ENCODE peak calls at places on chromosomes 5 and 9, in six cellular contexts. M is mesenchymal stem cell, U is neuronal stem cell, D is H9, F is IMR-90, Z is H1. P is an unnamed sample.

GRCh38 chr5:150590979-150591411 is 49.5 kb upstream of the SYNPO start:
- DNase-seq in U (peak), M (no peak), Z (no peak), D (no peak), F (no peak), P (peak)

GRCh38 chr5:92222449-92222848 is 839.3 kb upstream of the ARRDC3 start:
- DNase-seq in Z (no peak), F (peak), M (no peak), D (peak), U (no peak), P (peak)

GRCh38 chr5:132468665-132469379 is 21.8 kb downstream of the IRF1 start:
- DNase-seq in D (no peak), Z (no peak), M (no peak), U (no peak), F (peak), P (no peak)

GRCh38 chr5:98433673-98434072 is 339.8 kb upstream of the RGMB start:
- DNase-seq in D (no peak), U (no peak), M (no peak), Z (no peak), F (peak), P (no peak)

GRCh38 chr9:70639853-70640814 is 225.7 kb upstream of the KLF9 start:
- DNase-seq in U (peak), D (no peak), M (peak), Z (no peak), F (peak), P (peak)

GRCh38 chr5:140041492-140042421 is 1.3 kb downstream of the NRG2 start:
- DNase-seq in F (peak), D (peak), U (no peak), Z (peak), M (peak), P (peak)

GRCh38 chr5:172494630-172495505 is 40.5 kb upstream of the SH3PXD2B start:
- DNase-seq in F (no peak), Z (peak), M (no peak), D (peak), U (no peak), P (no peak)

GRCh38 chr9:81772144-81772543 is 82.8 kb upstream of the TLE1 start:
- DNase-seq in Z (no peak), F (peak), M (peak), D (no peak), U (no peak), P (peak)

GRCh38 chr5:160496784-160497183 is 75.1 kb downstream of the PTTG1 start:
- DNase-seq in D (no peak), Z (no peak), M (no peak), F (peak), U (no peak), P (no peak)

GRCh38 chr5:94218374-94218773 is 400.0 kb downstream of the KIAA0825 start:
- DNase-seq in M (peak), D (no peak), F (peak), Z (no peak), U (no peak), P (peak)

GRCh38 chr5:94217745-94218144 is 400.7 kb downstream of the KIAA0825 start:
- DNase-seq in M (no peak), D (no peak), F (no peak), U (no peak), Z (no peak), P (no peak)

GRCh38 chr5:94217216-94217615 is 401.2 kb downstream of the KIAA0825 start:
- DNase-seq in U (no peak), M (peak), Z (no peak), F (peak), D (no peak), P (no peak)
- H3K9ac ChIP-seq in U (no peak), M (no peak), Z (no peak), F (no peak), D (no peak), P (no peak)

GRCh38 chr5:109907751-109908150 is 218.0 kb downstream of the MAN2A1 start:
- DNase-seq in U (no peak), D (no peak), M (peak), Z (no peak), F (peak), P (peak)

GRCh38 chr5:109914906-109915305 is 225.2 kb downstream of the MAN2A1 start:
- DNase-seq in F (no peak), M (no peak), U (no peak), D (no peak), Z (no peak), P (no peak)

GRCh38 chr5:109907189-109907588 is 217.5 kb downstream of the MAN2A1 start:
- DNase-seq in Z (no peak), F (no peak), M (peak), U (no peak), D (no peak), P (peak)

GRCh38 chr5:109910874-109911273 is 221.1 kb downstream of the MAN2A1 start:
- DNase-seq in M (no peak), Z (no peak), F (no peak), D (no peak), U (no peak), P (no peak)

GRCh38 chr5:109911731-109912130 is 222.0 kb downstream of the MAN2A1 start:
- DNase-seq in U (no peak), D (no peak), M (peak), F (peak), Z (no peak), P (no peak)
- H2AK5ac ChIP-seq in U (no peak), D (no peak), M (no peak), F (no peak), Z (no peak), P (no peak)

GRCh38 chr9:93216072-93216364 is 32.1 kb downstream of the WNK2 start:
- DNase-seq in F (no peak), M (no peak), U (no peak), D (no peak), Z (no peak), P (no peak)

GRCh38 chr9:93218671-93219420 is 34.9 kb downstream of the WNK2 start:
- DNase-seq in U (no peak), Z (no peak), D (no peak), F (no peak), M (no peak), P (no peak)

GRCh38 chr9:93219692-93220091 is 35.8 kb downstream of the WNK2 start:
- DNase-seq in M (no peak), D (no peak), U (no peak), Z (no peak), F (no peak), P (no peak)

GRCh38 chr9:93218161-93218560 is 34.2 kb downstream of the WNK2 start:
- DNase-seq in Z (no peak), M (no peak), D (no peak), U (no peak), F (no peak), P (no peak)

DNA sequence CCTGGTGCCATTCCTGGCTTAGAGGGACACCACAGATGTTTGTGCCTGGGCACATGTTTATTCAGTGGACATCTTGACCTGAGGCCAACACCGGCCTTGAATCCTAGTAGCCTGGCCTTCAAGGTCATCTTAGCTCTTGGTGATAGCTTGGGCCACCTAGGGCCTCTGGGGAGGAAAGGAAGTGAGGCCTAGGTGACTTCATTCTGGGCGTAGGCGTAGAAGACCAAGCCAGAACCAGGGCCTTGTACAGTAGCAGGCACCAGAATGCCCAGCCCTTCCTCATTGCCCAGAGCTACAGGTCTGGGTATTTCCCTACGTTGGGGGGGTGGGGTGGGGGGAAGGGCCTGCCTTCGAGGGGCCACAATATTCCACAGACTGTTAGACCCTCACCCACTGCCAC is 33.8 kb downstream of the WNK2 start:
- DNase-seq in F (no peak), D (no peak), Z (no peak), U (no peak), M (no peak), P (no peak)
- H2BK15ac ChIP-seq in F (no peak), D (no peak), Z (no peak), U (no peak), M (no peak), P (no peak)

GRCh38 chr9:92720209-92720765 is 44.3 kb downstream of the BICD2 start:
- DNase-seq in D (no peak), F (no peak), U (no peak), Z (peak), M (no peak), P (no peak)

GRCh38 chr9:92721548-92721947 is 43.1 kb downstream of the BICD2 start:
- DNase-seq in F (no peak), D (no peak), U (no peak), Z (peak), M (no peak), P (no peak)

GRCh38 chr9:92719028-92719647 is 45.5 kb downstream of the BICD2 start:
- DNase-seq in U (no peak), Z (peak), M (no peak), D (no peak), F (no peak), P (no peak)

GRCh38 chr9:92722386-92723298 is 42.0 kb downstream of the BICD2 start:
- DNase-seq in U (no peak), D (no peak), F (no peak), M (no peak), Z (peak), P (no peak)

GRCh38 chr9:92720807-92721535 is 43.7 kb downstream of the BICD2 start:
- DNase-seq in Z (no peak), D (no peak), F (no peak), U (no peak), M (no peak), P (no peak)
- H3K9ac ChIP-seq in Z (no peak), D (no peak), F (no peak), U (no peak), M (no peak), P (no peak)

GRCh38 chr9:128552153-128552743 is at the start of gene SPTAN1:
- DNase-seq in Z (peak), M (peak), F (peak), U (peak), D (peak), P (peak)
- H2AK5ac ChIP-seq in Z (no peak), M (peak), F (peak), U (no peak), D (no peak), P (no peak)

GRCh38 chr5:133658327-133658726 is 46.0 kb upstream of the FSTL4 start:
- DNase-seq in Z (no peak), F (no peak), U (no peak), M (no peak), D (no peak), P (no peak)

GRCh38 chr5:133652951-133653601 is 40.7 kb upstream of the FSTL4 start:
- DNase-seq in F (no peak), U (no peak), D (no peak), M (no peak), Z (no peak), P (no peak)

GRCh38 chr5:133655966-133656365 is 43.6 kb upstream of the FSTL4 start:
- DNase-seq in Z (no peak), U (no peak), M (no peak), F (no peak), D (no peak), P (no peak)

GRCh38 chr5:133657036-133657435 is 44.7 kb upstream of the FSTL4 start:
- DNase-seq in M (no peak), U (no peak), F (no peak), Z (no peak), D (no peak), P (no peak)

DNA sequence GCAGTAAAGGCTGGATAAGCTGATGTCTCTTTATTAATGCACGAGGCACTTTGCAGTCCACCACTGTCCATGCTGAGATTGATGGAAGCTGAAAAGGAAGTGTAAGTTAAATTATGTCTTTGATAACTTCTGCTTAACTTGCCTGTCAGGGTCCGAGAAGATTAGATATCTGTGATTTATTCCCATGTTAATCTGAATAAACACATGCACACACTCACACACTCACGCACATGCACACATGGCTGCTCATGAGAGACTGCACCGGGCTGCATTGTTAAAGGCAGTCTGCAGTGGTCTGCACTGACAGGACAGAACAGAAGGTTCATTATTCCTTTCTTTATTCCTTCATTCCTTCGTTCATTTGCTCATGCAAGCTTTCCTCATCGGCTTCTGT is 41.3 kb upstream of the FSTL4 start:
- DNase-seq in Z (no peak), F (no peak), M (no peak), U (no peak), D (no peak), P (no peak)
- H2BK15ac ChIP-seq in Z (no peak), F (no peak), M (no peak), U (no peak), D (no peak), P (no peak)

GRCh38 chr5:75275147-75275546 is 38.5 kb upstream of the ANKRD31 start:
- DNase-seq in Z (no peak), U (no peak), D (no peak), F (no peak), M (no peak), P (no peak)
- H3K9ac ChIP-seq in Z (no peak), U (no peak), D (no peak), F (no peak), M (no peak), P (no peak)

GRCh38 chr5:124660229-124661093 is 86.0 kb downstream of the ZNF608 start:
- DNase-seq in M (no peak), Z (no peak), D (no peak), F (no peak), U (no peak), P (peak)
- H2AK5ac ChIP-seq in M (peak), Z (peak), D (no peak), F (peak), U (peak), P (no peak)

GRCh38 chr5:55636711-55637110 is 75.4 kb downstream of the SLC38A9 start:
- DNase-seq in U (no peak), M (peak), F (peak), Z (no peak), D (no peak), P (peak)

GRCh38 chr5:55634866-55635265 is 77.3 kb downstream of the SLC38A9 start:
- DNase-seq in D (no peak), F (no peak), M (no peak), Z (no peak), U (no peak), P (no peak)

GRCh38 chr5:55634204-55634785 is 77.8 kb downstream of the SLC38A9 start:
- DNase-seq in F (peak), D (no peak), Z (no peak), U (no peak), M (no peak), P (peak)

GRCh38 chr5:55638455-55638854 is 73.7 kb downstream of the SLC38A9 start:
- DNase-seq in Z (no peak), M (peak), U (no peak), D (no peak), F (peak), P (no peak)

GRCh38 chr5:55636177-55636576 is 75.9 kb downstream of the SLC38A9 start:
- DNase-seq in Z (no peak), M (peak), D (no peak), F (no peak), U (no peak), P (no peak)
- H2BK15ac ChIP-seq in Z (no peak), M (no peak), D (no peak), F (no peak), U (no peak), P (no peak)

DNA sequence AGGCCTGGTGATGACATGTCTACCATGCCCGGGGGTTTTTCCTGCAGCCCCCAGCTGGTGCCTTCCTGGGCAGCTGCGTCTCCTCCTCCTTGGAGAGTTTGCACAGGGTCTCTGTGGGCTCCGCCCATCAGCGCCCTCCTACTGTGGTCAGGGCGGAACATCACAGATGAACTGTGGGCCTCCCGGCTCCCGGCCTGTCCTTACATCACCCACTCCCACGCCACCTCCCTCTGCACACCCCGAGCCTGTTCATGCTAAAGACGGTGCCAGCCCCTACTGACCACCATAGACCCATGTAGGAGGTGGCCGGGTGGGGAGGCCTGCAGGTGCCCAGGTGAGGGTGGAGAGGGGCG is 12.6 kb downstream of the GPSM1 start:
- DNase-seq in Z (no peak), F (no peak), U (no peak), D (no peak), M (no peak), P (no peak)
- H3K9ac ChIP-seq in Z (no peak), F (no peak), U (peak), D (no peak), M (no peak), P (no peak)

P was measured in mesendoderm.